ENCODE peak calls at places on chromosomes 12 and 14, in ten cellular contexts. One of them, this sample, is unnamed.
A peak's percentile ranks its signal among the peaks of the same experiment; 100 is the strongest.

GRCh38 chr12:110543252-110543959 is 39.7 kb downstream of the PPTC7 start:
- DNase-seq in heart left ventricle: peak; percentile 90
- DNase-seq in effector CD4-positive, alpha-beta T cell: no peak
- DNase-seq in stimulated activated CD8-positive, alpha-beta memory T cell treated with anti-CD3 and anti-CD28 coated beads, Interleukin-12 subunit alpha, Interleukin-12 subunit beta, amount 100 ng/mL, for 4 hours: no peak
- DNase-seq in WTC11: no peak
- DNase-seq in iPS-NIHi11: peak; percentile 29
- DNase-seq in ureter: peak; percentile 95
- DNase-seq in MG63: no peak
- DNase-seq in left ventricle myocardium inferior: peak; percentile 89
- DNase-seq in activated CD8-positive, alpha-beta memory T cell treated with anti-CD3 and anti-CD28 coated beads for 24 hours: no peak
- DNase-seq in this sample: peak; percentile 95

GRCh38 chr12:28060901-28061300 is 88.4 kb upstream of the PTHLH start:
- DNase-seq in heart left ventricle: no peak
- DNase-seq in WTC11: no peak
- DNase-seq in left ventricle myocardium inferior: no peak
- DNase-seq in effector CD4-positive, alpha-beta T cell: no peak
- DNase-seq in iPS-NIHi11: no peak
- DNase-seq in stimulated activated CD8-positive, alpha-beta memory T cell treated with anti-CD3 and anti-CD28 coated beads, Interleukin-12 subunit alpha, Interleukin-12 subunit beta, amount 100 ng/mL, for 4 hours: no peak
- DNase-seq in activated CD8-positive, alpha-beta memory T cell treated with anti-CD3 and anti-CD28 coated beads for 24 hours: no peak
- DNase-seq in ureter: no peak
- DNase-seq in MG63: no peak
- DNase-seq in this sample: no peak

GRCh38 chr14:95557832-95558231 is 23.0 kb downstream of the GLRX5 start:
- DNase-seq in effector CD4-positive, alpha-beta T cell: no peak
- DNase-seq in WTC11: no peak
- DNase-seq in heart left ventricle: no peak
- DNase-seq in activated CD8-positive, alpha-beta memory T cell treated with anti-CD3 and anti-CD28 coated beads for 24 hours: no peak
- DNase-seq in stimulated activated CD8-positive, alpha-beta memory T cell treated with anti-CD3 and anti-CD28 coated beads, Interleukin-12 subunit alpha, Interleukin-12 subunit beta, amount 100 ng/mL, for 4 hours: no peak
- DNase-seq in MG63: no peak
- DNase-seq in iPS-NIHi11: no peak
- DNase-seq in left ventricle myocardium inferior: no peak
- DNase-seq in ureter: no peak
- DNase-seq in this sample: no peak

GRCh38 chr14:24613241-24613640 is 3.8 kb upstream of the GZMH start:
- DNase-seq in effector CD4-positive, alpha-beta T cell: no peak
- DNase-seq in iPS-NIHi11: no peak
- DNase-seq in MG63: no peak
- DNase-seq in stimulated activated CD8-positive, alpha-beta memory T cell treated with anti-CD3 and anti-CD28 coated beads, Interleukin-12 subunit alpha, Interleukin-12 subunit beta, amount 100 ng/mL, for 4 hours: no peak
- DNase-seq in left ventricle myocardium inferior: no peak
- DNase-seq in ureter: no peak
- DNase-seq in WTC11: no peak
- DNase-seq in activated CD8-positive, alpha-beta memory T cell treated with anti-CD3 and anti-CD28 coated beads for 24 hours: no peak
- DNase-seq in heart left ventricle: no peak
- DNase-seq in this sample: no peak

GRCh38 chr12:92438641-92439396 is 264.0 kb upstream of the PLEKHG7 start:
- DNase-seq in activated CD8-positive, alpha-beta memory T cell treated with anti-CD3 and anti-CD28 coated beads for 24 hours: no peak
- DNase-seq in WTC11: no peak
- DNase-seq in stimulated activated CD8-positive, alpha-beta memory T cell treated with anti-CD3 and anti-CD28 coated beads, Interleukin-12 subunit alpha, Interleukin-12 subunit beta, amount 100 ng/mL, for 4 hours: no peak
- DNase-seq in heart left ventricle: no peak
- DNase-seq in effector CD4-positive, alpha-beta T cell: no peak
- DNase-seq in iPS-NIHi11: no peak
- DNase-seq in left ventricle myocardium inferior: no peak
- DNase-seq in ureter: no peak
- DNase-seq in MG63: peak; percentile 39
- DNase-seq in this sample: no peak

GRCh38 chr12:88237954-88238353 is 95.8 kb downstream of the TMTC3 start:
- DNase-seq in WTC11: no peak
- DNase-seq in ureter: no peak
- DNase-seq in stimulated activated CD8-positive, alpha-beta memory T cell treated with anti-CD3 and anti-CD28 coated beads, Interleukin-12 subunit alpha, Interleukin-12 subunit beta, amount 100 ng/mL, for 4 hours: no peak
- DNase-seq in effector CD4-positive, alpha-beta T cell: no peak
- DNase-seq in activated CD8-positive, alpha-beta memory T cell treated with anti-CD3 and anti-CD28 coated beads for 24 hours: no peak
- DNase-seq in heart left ventricle: no peak
- DNase-seq in left ventricle myocardium inferior: no peak
- DNase-seq in iPS-NIHi11: no peak
- DNase-seq in MG63: peak; percentile 42
- DNase-seq in this sample: no peak

GRCh38 chr12:122422769-122423257 is 344 bp upstream of the CLIP1 start:
- DNase-seq in activated CD8-positive, alpha-beta memory T cell treated with anti-CD3 and anti-CD28 coated beads for 24 hours: peak; percentile 79
- DNase-seq in stimulated activated CD8-positive, alpha-beta memory T cell treated with anti-CD3 and anti-CD28 coated beads, Interleukin-12 subunit alpha, Interleukin-12 subunit beta, amount 100 ng/mL, for 4 hours: peak; percentile 13
- DNase-seq in left ventricle myocardium inferior: peak; percentile 15
- DNase-seq in WTC11: peak; percentile 39
- DNase-seq in heart left ventricle: no peak
- DNase-seq in effector CD4-positive, alpha-beta T cell: peak; percentile 7
- DNase-seq in MG63: peak; percentile 61
- DNase-seq in ureter: no peak
- DNase-seq in iPS-NIHi11: no peak
- DNase-seq in this sample: peak; percentile 34

GRCh38 chr14:103087343-103087835 is 3.4 kb downstream of the LBHD2 start:
- DNase-seq in iPS-NIHi11: peak; percentile 56
- DNase-seq in ureter: no peak
- DNase-seq in WTC11: no peak
- DNase-seq in effector CD4-positive, alpha-beta T cell: no peak
- DNase-seq in activated CD8-positive, alpha-beta memory T cell treated with anti-CD3 and anti-CD28 coated beads for 24 hours: no peak
- DNase-seq in MG63: no peak
- DNase-seq in heart left ventricle: no peak
- DNase-seq in left ventricle myocardium inferior: no peak
- DNase-seq in stimulated activated CD8-positive, alpha-beta memory T cell treated with anti-CD3 and anti-CD28 coated beads, Interleukin-12 subunit alpha, Interleukin-12 subunit beta, amount 100 ng/mL, for 4 hours: no peak
- DNase-seq in this sample: no peak

GRCh38 chr14:55936691-55937090 is 181.5 kb upstream of the PELI2 start:
- DNase-seq in WTC11: peak; percentile 35
- DNase-seq in ureter: no peak
- DNase-seq in heart left ventricle: no peak
- DNase-seq in stimulated activated CD8-positive, alpha-beta memory T cell treated with anti-CD3 and anti-CD28 coated beads, Interleukin-12 subunit alpha, Interleukin-12 subunit beta, amount 100 ng/mL, for 4 hours: no peak
- DNase-seq in left ventricle myocardium inferior: no peak
- DNase-seq in activated CD8-positive, alpha-beta memory T cell treated with anti-CD3 and anti-CD28 coated beads for 24 hours: no peak
- DNase-seq in MG63: no peak
- DNase-seq in effector CD4-positive, alpha-beta T cell: no peak
- DNase-seq in iPS-NIHi11: no peak
- DNase-seq in this sample: no peak

GRCh38 chr12:5013206-5013830 is 30.4 kb upstream of the KCNA5 start:
- DNase-seq in activated CD8-positive, alpha-beta memory T cell treated with anti-CD3 and anti-CD28 coated beads for 24 hours: no peak
- DNase-seq in MG63: no peak
- DNase-seq in left ventricle myocardium inferior: no peak
- DNase-seq in iPS-NIHi11: no peak
- DNase-seq in effector CD4-positive, alpha-beta T cell: no peak
- DNase-seq in stimulated activated CD8-positive, alpha-beta memory T cell treated with anti-CD3 and anti-CD28 coated beads, Interleukin-12 subunit alpha, Interleukin-12 subunit beta, amount 100 ng/mL, for 4 hours: no peak
- DNase-seq in ureter: no peak
- DNase-seq in WTC11: no peak
- DNase-seq in heart left ventricle: no peak
- DNase-seq in this sample: no peak

GRCh38 chr12:24232531-24232930 is 283.1 kb upstream of the SOX5 start:
- DNase-seq in MG63: no peak
- DNase-seq in activated CD8-positive, alpha-beta memory T cell treated with anti-CD3 and anti-CD28 coated beads for 24 hours: no peak
- DNase-seq in ureter: no peak
- DNase-seq in WTC11: no peak
- DNase-seq in left ventricle myocardium inferior: no peak
- DNase-seq in iPS-NIHi11: no peak
- DNase-seq in heart left ventricle: no peak
- DNase-seq in effector CD4-positive, alpha-beta T cell: no peak
- DNase-seq in stimulated activated CD8-positive, alpha-beta memory T cell treated with anti-CD3 and anti-CD28 coated beads, Interleukin-12 subunit alpha, Interleukin-12 subunit beta, amount 100 ng/mL, for 4 hours: no peak
- DNase-seq in this sample: no peak

GRCh38 chr14:61065671-61066070 is 84.6 kb downstream of the SLC38A6 start:
- DNase-seq in iPS-NIHi11: no peak
- DNase-seq in activated CD8-positive, alpha-beta memory T cell treated with anti-CD3 and anti-CD28 coated beads for 24 hours: no peak
- DNase-seq in heart left ventricle: no peak
- DNase-seq in left ventricle myocardium inferior: no peak
- DNase-seq in WTC11: no peak
- DNase-seq in ureter: no peak
- DNase-seq in effector CD4-positive, alpha-beta T cell: no peak
- DNase-seq in stimulated activated CD8-positive, alpha-beta memory T cell treated with anti-CD3 and anti-CD28 coated beads, Interleukin-12 subunit alpha, Interleukin-12 subunit beta, amount 100 ng/mL, for 4 hours: no peak
- DNase-seq in MG63: no peak
- DNase-seq in this sample: no peak

GRCh38 chr14:93797536-93797935 is 9.3 kb upstream of the PRIMA1 start:
- DNase-seq in activated CD8-positive, alpha-beta memory T cell treated with anti-CD3 and anti-CD28 coated beads for 24 hours: no peak
- DNase-seq in ureter: no peak
- DNase-seq in stimulated activated CD8-positive, alpha-beta memory T cell treated with anti-CD3 and anti-CD28 coated beads, Interleukin-12 subunit alpha, Interleukin-12 subunit beta, amount 100 ng/mL, for 4 hours: no peak
- DNase-seq in iPS-NIHi11: no peak
- DNase-seq in effector CD4-positive, alpha-beta T cell: no peak
- DNase-seq in WTC11: no peak
- DNase-seq in left ventricle myocardium inferior: no peak
- DNase-seq in heart left ventricle: no peak
- DNase-seq in MG63: no peak
- DNase-seq in this sample: no peak

GRCh38 chr14:65792208-65792905 is 379.8 kb downstream of the FUT8 start:
- DNase-seq in WTC11: no peak
- DNase-seq in activated CD8-positive, alpha-beta memory T cell treated with anti-CD3 and anti-CD28 coated beads for 24 hours: no peak
- DNase-seq in ureter: no peak
- DNase-seq in heart left ventricle: no peak
- DNase-seq in effector CD4-positive, alpha-beta T cell: no peak
- DNase-seq in iPS-NIHi11: no peak
- DNase-seq in MG63: peak; percentile 2
- DNase-seq in stimulated activated CD8-positive, alpha-beta memory T cell treated with anti-CD3 and anti-CD28 coated beads, Interleukin-12 subunit alpha, Interleukin-12 subunit beta, amount 100 ng/mL, for 4 hours: no peak
- DNase-seq in left ventricle myocardium inferior: no peak
- DNase-seq in this sample: no peak

GRCh38 chr14:67357583-67358354 is 1.8 kb downstream of the ATP6V1D start:
- DNase-seq in iPS-NIHi11: no peak
- DNase-seq in ureter: no peak
- DNase-seq in effector CD4-positive, alpha-beta T cell: no peak
- DNase-seq in MG63: no peak
- DNase-seq in stimulated activated CD8-positive, alpha-beta memory T cell treated with anti-CD3 and anti-CD28 coated beads, Interleukin-12 subunit alpha, Interleukin-12 subunit beta, amount 100 ng/mL, for 4 hours: no peak
- DNase-seq in left ventricle myocardium inferior: no peak
- DNase-seq in activated CD8-positive, alpha-beta memory T cell treated with anti-CD3 and anti-CD28 coated beads for 24 hours: no peak
- DNase-seq in heart left ventricle: no peak
- DNase-seq in WTC11: no peak
- DNase-seq in this sample: no peak

GRCh38 chr12:111467092-111467861 is 61.6 kb downstream of the SH2B3 start:
- DNase-seq in MG63: peak; percentile 20
- DNase-seq in activated CD8-positive, alpha-beta memory T cell treated with anti-CD3 and anti-CD28 coated beads for 24 hours: no peak
- DNase-seq in ureter: no peak
- DNase-seq in left ventricle myocardium inferior: no peak
- DNase-seq in heart left ventricle: no peak
- DNase-seq in iPS-NIHi11: no peak
- DNase-seq in WTC11: no peak
- DNase-seq in stimulated activated CD8-positive, alpha-beta memory T cell treated with anti-CD3 and anti-CD28 coated beads, Interleukin-12 subunit alpha, Interleukin-12 subunit beta, amount 100 ng/mL, for 4 hours: no peak
- DNase-seq in effector CD4-positive, alpha-beta T cell: no peak
- DNase-seq in this sample: no peak

GRCh38 chr14:57583396-57583795 is 89.7 kb upstream of the CCDC198 start:
- DNase-seq in heart left ventricle: no peak
- DNase-seq in ureter: no peak
- DNase-seq in effector CD4-positive, alpha-beta T cell: no peak
- DNase-seq in MG63: no peak
- DNase-seq in stimulated activated CD8-positive, alpha-beta memory T cell treated with anti-CD3 and anti-CD28 coated beads, Interleukin-12 subunit alpha, Interleukin-12 subunit beta, amount 100 ng/mL, for 4 hours: no peak
- DNase-seq in iPS-NIHi11: no peak
- DNase-seq in left ventricle myocardium inferior: no peak
- DNase-seq in WTC11: no peak
- DNase-seq in activated CD8-positive, alpha-beta memory T cell treated with anti-CD3 and anti-CD28 coated beads for 24 hours: no peak
- DNase-seq in this sample: no peak

GRCh38 chr14:89736866-89737265 is 217.7 kb downstream of the EFCAB11 start:
- DNase-seq in ureter: no peak
- DNase-seq in effector CD4-positive, alpha-beta T cell: no peak
- DNase-seq in iPS-NIHi11: no peak
- DNase-seq in left ventricle myocardium inferior: no peak
- DNase-seq in stimulated activated CD8-positive, alpha-beta memory T cell treated with anti-CD3 and anti-CD28 coated beads, Interleukin-12 subunit alpha, Interleukin-12 subunit beta, amount 100 ng/mL, for 4 hours: no peak
- DNase-seq in MG63: no peak
- DNase-seq in activated CD8-positive, alpha-beta memory T cell treated with anti-CD3 and anti-CD28 coated beads for 24 hours: no peak
- DNase-seq in WTC11: no peak
- DNase-seq in heart left ventricle: no peak
- DNase-seq in this sample: no peak

GRCh38 chr12:51391047-51391837 is at the start of gene GALNT6:
- DNase-seq in heart left ventricle: peak; percentile 37
- DNase-seq in activated CD8-positive, alpha-beta memory T cell treated with anti-CD3 and anti-CD28 coated beads for 24 hours: peak; percentile 87
- DNase-seq in MG63: no peak
- DNase-seq in ureter: no peak
- DNase-seq in stimulated activated CD8-positive, alpha-beta memory T cell treated with anti-CD3 and anti-CD28 coated beads, Interleukin-12 subunit alpha, Interleukin-12 subunit beta, amount 100 ng/mL, for 4 hours: peak; percentile 62
- DNase-seq in left ventricle myocardium inferior: no peak
- DNase-seq in effector CD4-positive, alpha-beta T cell: peak; percentile 63
- DNase-seq in WTC11: peak; percentile 79
- DNase-seq in iPS-NIHi11: peak; percentile 89
- DNase-seq in this sample: no peak

GRCh38 chr12:50066402-50066801 is 9.0 kb downstream of the ASIC1 start:
- DNase-seq in iPS-NIHi11: peak; percentile 52
- DNase-seq in stimulated activated CD8-positive, alpha-beta memory T cell treated with anti-CD3 and anti-CD28 coated beads, Interleukin-12 subunit alpha, Interleukin-12 subunit beta, amount 100 ng/mL, for 4 hours: no peak
- DNase-seq in heart left ventricle: no peak
- DNase-seq in left ventricle myocardium inferior: no peak
- DNase-seq in activated CD8-positive, alpha-beta memory T cell treated with anti-CD3 and anti-CD28 coated beads for 24 hours: no peak
- DNase-seq in MG63: peak; percentile 36
- DNase-seq in WTC11: no peak
- DNase-seq in effector CD4-positive, alpha-beta T cell: no peak
- DNase-seq in ureter: no peak
- DNase-seq in this sample: no peak

GRCh38 chr14:40252817-40253447 is 820.7 kb upstream of the FBXO33 start:
- DNase-seq in left ventricle myocardium inferior: no peak
- DNase-seq in iPS-NIHi11: peak; percentile 12
- DNase-seq in effector CD4-positive, alpha-beta T cell: no peak
- DNase-seq in WTC11: peak; percentile 11
- DNase-seq in heart left ventricle: no peak
- DNase-seq in stimulated activated CD8-positive, alpha-beta memory T cell treated with anti-CD3 and anti-CD28 coated beads, Interleukin-12 subunit alpha, Interleukin-12 subunit beta, amount 100 ng/mL, for 4 hours: no peak
- DNase-seq in activated CD8-positive, alpha-beta memory T cell treated with anti-CD3 and anti-CD28 coated beads for 24 hours: no peak
- DNase-seq in MG63: no peak
- DNase-seq in ureter: no peak
- DNase-seq in this sample: peak; percentile 17

GRCh38 chr14:77498120-77498979 is at the start of gene ISM2:
- DNase-seq in heart left ventricle: peak; percentile 30
- DNase-seq in ureter: no peak
- DNase-seq in MG63: peak; percentile 25
- DNase-seq in activated CD8-positive, alpha-beta memory T cell treated with anti-CD3 and anti-CD28 coated beads for 24 hours: peak; percentile 71
- DNase-seq in WTC11: peak; percentile 63
- DNase-seq in left ventricle myocardium inferior: peak; percentile 23
- DNase-seq in iPS-NIHi11: peak; percentile 87
- DNase-seq in effector CD4-positive, alpha-beta T cell: no peak
- DNase-seq in stimulated activated CD8-positive, alpha-beta memory T cell treated with anti-CD3 and anti-CD28 coated beads, Interleukin-12 subunit alpha, Interleukin-12 subunit beta, amount 100 ng/mL, for 4 hours: peak; percentile 17
- DNase-seq in this sample: no peak

GRCh38 chr12:41511247-41511646 is 323.1 kb downstream of the PDZRN4 start:
- DNase-seq in MG63: no peak
- DNase-seq in activated CD8-positive, alpha-beta memory T cell treated with anti-CD3 and anti-CD28 coated beads for 24 hours: no peak
- DNase-seq in ureter: no peak
- DNase-seq in heart left ventricle: no peak
- DNase-seq in iPS-NIHi11: no peak
- DNase-seq in WTC11: no peak
- DNase-seq in stimulated activated CD8-positive, alpha-beta memory T cell treated with anti-CD3 and anti-CD28 coated beads, Interleukin-12 subunit alpha, Interleukin-12 subunit beta, amount 100 ng/mL, for 4 hours: no peak
- DNase-seq in effector CD4-positive, alpha-beta T cell: no peak
- DNase-seq in left ventricle myocardium inferior: no peak
- DNase-seq in this sample: no peak

GRCh38 chr12:90622431-90622830 is 332.5 kb downstream of the CCER1 start:
- DNase-seq in WTC11: no peak
- DNase-seq in effector CD4-positive, alpha-beta T cell: no peak
- DNase-seq in activated CD8-positive, alpha-beta memory T cell treated with anti-CD3 and anti-CD28 coated beads for 24 hours: no peak
- DNase-seq in ureter: no peak
- DNase-seq in heart left ventricle: no peak
- DNase-seq in MG63: peak; percentile 17
- DNase-seq in stimulated activated CD8-positive, alpha-beta memory T cell treated with anti-CD3 and anti-CD28 coated beads, Interleukin-12 subunit alpha, Interleukin-12 subunit beta, amount 100 ng/mL, for 4 hours: no peak
- DNase-seq in left ventricle myocardium inferior: no peak
- DNase-seq in iPS-NIHi11: no peak
- DNase-seq in this sample: no peak

GRCh38 chr14:68703093-68703492 is 89.8 kb downstream of the ZFP36L1 start:
- DNase-seq in iPS-NIHi11: no peak
- DNase-seq in activated CD8-positive, alpha-beta memory T cell treated with anti-CD3 and anti-CD28 coated beads for 24 hours: no peak
- DNase-seq in ureter: no peak
- DNase-seq in WTC11: no peak
- DNase-seq in left ventricle myocardium inferior: no peak
- DNase-seq in effector CD4-positive, alpha-beta T cell: peak; percentile 27
- DNase-seq in stimulated activated CD8-positive, alpha-beta memory T cell treated with anti-CD3 and anti-CD28 coated beads, Interleukin-12 subunit alpha, Interleukin-12 subunit beta, amount 100 ng/mL, for 4 hours: no peak
- DNase-seq in heart left ventricle: no peak
- DNase-seq in MG63: peak; percentile 70
- DNase-seq in this sample: peak; percentile 45

GRCh38 chr14:23110579-23111375 is 6.0 kb upstream of the CIROP start:
- DNase-seq in left ventricle myocardium inferior: no peak
- DNase-seq in heart left ventricle: no peak
- DNase-seq in iPS-NIHi11: no peak
- DNase-seq in activated CD8-positive, alpha-beta memory T cell treated with anti-CD3 and anti-CD28 coated beads for 24 hours: no peak
- DNase-seq in effector CD4-positive, alpha-beta T cell: no peak
- DNase-seq in MG63: no peak
- DNase-seq in WTC11: no peak
- DNase-seq in stimulated activated CD8-positive, alpha-beta memory T cell treated with anti-CD3 and anti-CD28 coated beads, Interleukin-12 subunit alpha, Interleukin-12 subunit beta, amount 100 ng/mL, for 4 hours: no peak
- DNase-seq in ureter: no peak
- DNase-seq in this sample: no peak

GRCh38 chr14:26415618-26416123 is 182.2 kb downstream of the NOVA1 start:
- DNase-seq in WTC11: no peak
- DNase-seq in MG63: peak; percentile 69
- DNase-seq in activated CD8-positive, alpha-beta memory T cell treated with anti-CD3 and anti-CD28 coated beads for 24 hours: no peak
- DNase-seq in left ventricle myocardium inferior: no peak
- DNase-seq in iPS-NIHi11: no peak
- DNase-seq in stimulated activated CD8-positive, alpha-beta memory T cell treated with anti-CD3 and anti-CD28 coated beads, Interleukin-12 subunit alpha, Interleukin-12 subunit beta, amount 100 ng/mL, for 4 hours: no peak
- DNase-seq in effector CD4-positive, alpha-beta T cell: no peak
- DNase-seq in heart left ventricle: no peak
- DNase-seq in ureter: peak; percentile 73
- DNase-seq in this sample: peak; percentile 67

GRCh38 chr12:45615268-45615667 is 114.2 kb upstream of the ARID2 start:
- DNase-seq in ureter: no peak
- DNase-seq in WTC11: no peak
- DNase-seq in left ventricle myocardium inferior: no peak
- DNase-seq in activated CD8-positive, alpha-beta memory T cell treated with anti-CD3 and anti-CD28 coated beads for 24 hours: no peak
- DNase-seq in MG63: peak; percentile 64
- DNase-seq in heart left ventricle: no peak
- DNase-seq in iPS-NIHi11: no peak
- DNase-seq in effector CD4-positive, alpha-beta T cell: no peak
- DNase-seq in stimulated activated CD8-positive, alpha-beta memory T cell treated with anti-CD3 and anti-CD28 coated beads, Interleukin-12 subunit alpha, Interleukin-12 subunit beta, amount 100 ng/mL, for 4 hours: no peak
- DNase-seq in this sample: no peak

This sample was measured in psoas muscle.